ENCODE peak calls at places on chromosomes 1 and 21, in ten cellular contexts. Z, Y, F, A, X, R, W, E, I and K are unnamed samples.

GRCh38 chr21:28776251-28776650 is 216.4 kb downstream of the LTN1 start:
- DNase-seq in Z (no peak), Y (no peak), F (peak; percentile 65), A (no peak), X (peak; percentile 68), R (no peak), W (peak; percentile 92), E (peak; percentile 67), I (no peak), K (no peak)

GRCh38 chr1:233005703-233006102 is 55.3 kb downstream of the NTPCR start:
- DNase-seq in Z (no peak), Y (no peak), F (peak; percentile 42), A (no peak), X (peak; percentile 23), R (no peak), W (no peak), E (no peak), I (no peak), K (no peak)

GRCh38 chr1:232393010-232393833 is 236.7 kb downstream of the SIPA1L2 start:
- DNase-seq in Z (no peak), Y (no peak), F (peak; percentile 2), A (no peak), X (no peak), R (no peak), W (no peak), E (no peak), I (no peak), K (no peak)

GRCh38 chr1:119768778-119769177 is at the start of gene HMGCS2:
- DNase-seq in Z (no peak), Y (no peak), F (no peak), A (peak; percentile 90), X (no peak), R (no peak), W (no peak), E (no peak), I (no peak), K (no peak)

GRCh38 chr1:153348511-153349362 is at the start of gene PGLYRP4:
- DNase-seq in Z (no peak), Y (no peak), F (no peak), A (peak; percentile 32), X (no peak), R (no peak), W (no peak), E (peak; percentile 61), I (no peak), K (no peak)

GRCh38 chr1:232568906-232569305 is 61.0 kb downstream of the SIPA1L2 start:
- DNase-seq in Z (no peak), Y (no peak), F (no peak), A (no peak), X (no peak), R (no peak), W (no peak), E (no peak), I (no peak), K (no peak)

GRCh38 chr21:14438204-14438603 is 55.3 kb upstream of the HSPA13 start:
- DNase-seq in Z (no peak), Y (no peak), F (no peak), A (no peak), X (peak; percentile 37), R (no peak), W (peak; percentile 6), E (no peak), I (no peak), K (no peak)

GRCh38 chr1:230074762-230075161 is 7.7 kb downstream of the GALNT2 start:
- DNase-seq in Z (no peak), Y (no peak), F (no peak), A (no peak), X (no peak), R (no peak), W (no peak), E (no peak), I (no peak), K (no peak)

GRCh38 chr1:228108742-228109072 is 392 bp downstream of the MRPL55 start:
- DNase-seq in Z (no peak), Y (no peak), F (no peak), A (no peak), X (no peak), R (no peak), W (no peak), E (no peak), I (no peak), K (no peak)

GRCh38 chr1:109247401-109248365 is 1.7 kb upstream of the CELSR2 start:
- DNase-seq in Z (peak; percentile 35), Y (no peak), F (no peak), A (no peak), X (no peak), R (no peak), W (no peak), E (no peak), I (no peak), K (no peak)

GRCh38 chr1:17360272-17360956 is 11.6 kb upstream of the PADI6 start:
- DNase-seq in Z (no peak), Y (no peak), F (no peak), A (no peak), X (no peak), R (no peak), W (no peak), E (no peak), I (no peak), K (no peak)

GRCh38 chr1:208172389-208173140 is 71.6 kb downstream of the PLXNA2 start:
- DNase-seq in Z (no peak), Y (no peak), F (no peak), A (no peak), X (no peak), R (no peak), W (no peak), E (no peak), I (no peak), K (no peak)

DNA sequence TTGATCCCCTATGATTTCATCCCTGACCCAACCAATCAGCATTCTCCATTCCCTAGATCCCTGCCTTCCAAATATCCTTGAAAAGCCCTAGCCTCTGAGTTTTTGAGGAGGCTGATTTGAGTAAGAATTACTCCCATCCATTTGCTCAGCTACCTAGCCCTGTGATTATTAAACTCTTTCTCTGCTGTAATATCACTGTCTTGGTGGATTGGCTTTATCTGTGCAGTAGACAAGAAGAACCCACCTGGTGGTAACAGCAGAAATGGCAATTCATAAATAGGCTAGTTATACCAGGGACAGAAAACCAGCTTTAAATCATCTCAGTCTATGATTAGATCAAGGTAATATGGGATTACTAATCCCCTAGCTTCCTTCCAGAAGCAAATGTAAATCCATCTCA is 13.0 kb downstream of the IL20 start:
- DNase-seq in Z (no peak), Y (no peak), F (no peak), A (no peak), X (no peak), R (no peak), W (no peak), E (no peak), I (no peak), K (no peak)
- TF ChIP-seq CTCF in Z (no peak), Y (no peak), F (no peak), A (no peak), X (peak; percentile 6), R (no peak), W (no peak), E (peak; percentile 8), I (no peak), K (no peak)

GRCh38 chr1:16149702-16150488 is 6.0 kb downstream of the EPHA2 start:
- DNase-seq in Z (no peak), Y (no peak), F (no peak), A (no peak), X (no peak), R (no peak), W (no peak), E (no peak), I (no peak), K (no peak)
- TF ChIP-seq CTCF in Z (no peak), Y (no peak), F (no peak), A (no peak), X (no peak), R (no peak), W (no peak), E (no peak), I (no peak), K (no peak)

DNA sequence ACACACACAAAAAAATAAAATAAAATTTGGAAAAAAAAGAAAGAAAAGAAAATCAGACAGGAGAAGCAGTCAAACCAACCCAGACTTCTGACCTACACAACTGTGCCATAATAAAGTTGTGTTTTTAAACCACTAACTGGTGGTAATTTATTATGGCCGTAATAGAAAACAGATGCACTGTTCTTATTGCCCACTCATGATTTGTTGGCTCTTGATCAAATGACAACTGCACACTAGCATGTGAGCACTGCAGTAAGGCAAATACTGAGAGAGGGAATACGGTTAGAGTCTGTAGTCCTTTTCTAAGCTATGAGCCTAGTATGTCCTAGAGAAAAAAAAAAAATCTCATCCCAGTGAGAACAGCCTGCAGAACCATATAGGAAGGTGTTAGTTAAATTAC is 61.2 kb upstream of the TNR start:
- DNase-seq in Z (no peak), Y (no peak), F (peak; percentile 23), A (no peak), X (no peak), R (no peak), W (peak; percentile 1), E (no peak), I (no peak), K (no peak)
- TF ChIP-seq CTCF in Z (no peak), Y (no peak), F (no peak), A (no peak), X (no peak), R (no peak), W (no peak), E (no peak), I (no peak), K (no peak)

DNA sequence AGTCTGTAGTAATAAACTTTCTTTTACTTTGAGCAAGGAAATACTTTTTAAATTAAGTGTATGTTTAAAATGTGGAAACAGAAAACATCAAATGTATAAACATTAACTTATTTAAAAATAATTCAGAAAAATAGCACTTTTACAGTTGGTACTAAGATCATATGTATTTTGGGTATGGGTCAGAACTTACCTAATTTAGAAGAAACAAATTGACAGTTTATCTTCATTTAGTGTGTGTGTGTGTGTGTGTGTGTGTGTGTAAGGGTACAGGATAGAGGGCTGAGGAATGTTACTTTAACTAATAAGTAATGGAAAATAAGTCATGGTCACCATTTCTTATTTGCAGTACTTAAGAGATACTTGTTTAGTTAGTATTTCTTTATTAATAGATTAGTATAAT is 3.3 kb downstream of the MAN1A2 start:
- DNase-seq in Z (no peak), Y (no peak), F (no peak), A (no peak), X (no peak), R (no peak), W (no peak), E (no peak), I (no peak), K (no peak)
- TF ChIP-seq CTCF in Z (no peak), Y (no peak), F (no peak), A (no peak), X (no peak), R (no peak), W (no peak), E (no peak), I (no peak), K (no peak)

GRCh38 chr1:45191418-45191783 is 15.0 kb downstream of the ZSWIM5 start:
- DNase-seq in Z (no peak), Y (no peak), F (no peak), A (no peak), X (no peak), R (no peak), W (no peak), E (no peak), I (no peak), K (no peak)
- TF ChIP-seq CTCF in Z (no peak), Y (no peak), F (no peak), A (no peak), X (no peak), R (no peak), W (no peak), E (no peak), I (no peak), K (no peak)